ENCODE peak calls at places on chromosomes 5 and 9, in four cellular contexts. G, B, K and X are unnamed samples.

GRCh38 chr5:59206132-59206581 is 623.3 kb downstream of the RAB3C start:
- DNase-seq in G (no peak), B (no peak), K (no peak), X (no peak)

GRCh38 chr9:30197954-30198353 is 2186.5 kb upstream of the ACO1 start:
- DNase-seq in G (no peak), B (no peak), K (no peak), X (no peak)

GRCh38 chr5:137415231-137415681 is 83.9 kb downstream of the SPOCK1 start:
- DNase-seq in G (no peak), B (no peak), K (no peak), X (no peak)

GRCh38 chr9:134624827-134625181 is 16.8 kb upstream of the COL5A1 start:
- DNase-seq in G (no peak), B (no peak), K (no peak), X (no peak)

GRCh38 chr5:74372051-74372450 is 268.5 kb downstream of the ENC1 start:
- DNase-seq in G (no peak), B (no peak), K (no peak), X (no peak)

GRCh38 chr9:121269030-121269887 is 1.3 kb downstream of the GSN start:
- DNase-seq in G (no peak), B (no peak), K (no peak), X (no peak)

GRCh38 chr9:134034215-134035040 is 9.1 kb downstream of the BRD3OS start:
- DNase-seq in G (no peak), B (no peak), K (no peak), X (no peak)

GRCh38 chr9:101029300-101030021 is 934 bp downstream of the PLPPR1 start:
- DNase-seq in G (no peak), B (no peak), K (no peak), X (no peak)

GRCh38 chr9:88651682-88652633 is 117.0 kb downstream of the NXNL2 start:
- DNase-seq in G (no peak), B (no peak), K (peak), X (no peak)

GRCh38 chr5:100900142-100900795 is 2.8 kb downstream of the ST8SIA4 start:
- DNase-seq in G (no peak), B (no peak), K (no peak), X (no peak)

GRCh38 chr5:42596817-42597216 is 159.8 kb upstream of the CCDC152 start:
- DNase-seq in G (no peak), B (no peak), K (no peak), X (no peak)

GRCh38 chr5:131769337-131769736 is 27.5 kb downstream of the FNIP1 start:
- DNase-seq in G (no peak), B (no peak), K (no peak), X (no peak)

GRCh38 chr5:174935854-174936474 is 211.6 kb downstream of the MSX2 start:
- DNase-seq in G (no peak), B (peak), K (peak), X (peak)

GRCh38 chr5:12316812-12317211 is 412.6 kb upstream of the CTNND2 start:
- DNase-seq in G (no peak), B (no peak), K (no peak), X (no peak)

GRCh38 chr5:158695595-158696330 is 404.0 kb downstream of the EBF1 start:
- DNase-seq in G (peak), B (peak), K (peak), X (peak)

GRCh38 chr5:10719965-10720364 is 41.1 kb downstream of the DAP start:
- DNase-seq in G (no peak), B (no peak), K (no peak), X (no peak)

GRCh38 chr5:134567651-134568338 is 42.3 kb downstream of the JADE2 start:
- DNase-seq in G (no peak), B (no peak), K (no peak), X (no peak)

GRCh38 chr9:126723807-126724172 is 81.0 kb upstream of the ZBTB43 start:
- DNase-seq in G (no peak), B (no peak), K (no peak), X (no peak)

GRCh38 chr9:136312436-136312835 is 8.5 kb upstream of the CCDC187 start:
- DNase-seq in G (no peak), B (no peak), K (peak), X (peak)

GRCh38 chr5:141343242-141343952 is at the start of gene PCDHGA3:
- DNase-seq in G (no peak), B (no peak), K (peak), X (no peak)

GRCh38 chr5:15234366-15234765 is 265.6 kb upstream of the FBXL7 start:
- DNase-seq in G (no peak), B (no peak), K (no peak), X (no peak)

GRCh38 chr5:95035891-95036675 is 248.8 kb downstream of the MCTP1 start:
- DNase-seq in G (no peak), B (no peak), K (no peak), X (no peak)

GRCh38 chr9:135443811-135444470 is 35.6 kb upstream of the PPP1R26 start:
- DNase-seq in G (no peak), B (no peak), K (no peak), X (no peak)

GRCh38 chr9:75979362-75979761 is 88.9 kb downstream of the PCSK5 start:
- DNase-seq in G (no peak), B (no peak), K (no peak), X (no peak)

GRCh38 chr5:1130218-1130946 is 18.5 kb upstream of the SLC12A7 start:
- DNase-seq in G (no peak), B (no peak), K (no peak), X (no peak)

GRCh38 chr9:37899041-37899440 is 4.9 kb downstream of the SLC25A51 start:
- DNase-seq in G (no peak), B (no peak), K (no peak), X (no peak)

GRCh38 chr9:103242486-103242885 is 247.4 kb downstream of the CYLC2 start:
- DNase-seq in G (no peak), B (no peak), K (no peak), X (no peak)

GRCh38 chr5:60325870-60326269 is 374.1 kb downstream of the DEPDC1B start:
- DNase-seq in G (no peak), B (no peak), K (no peak), X (no peak)

GRCh38 chr9:99041618-99042017 is 63.3 kb upstream of the TGFBR1 start:
- DNase-seq in G (no peak), B (no peak), K (no peak), X (no peak)

GRCh38 chr9:16627967-16628366 is 242.5 kb downstream of the BNC2 start:
- DNase-seq in G (no peak), B (no peak), K (no peak), X (no peak)

GRCh38 chr5:132102101-132102701 is 28.6 kb downstream of the CSF2 start:
- DNase-seq in G (no peak), B (no peak), K (no peak), X (no peak)

GRCh38 chr5:181223729-181224389 is 778 bp downstream of the TRIM41 start:
- DNase-seq in G (no peak), B (no peak), K (no peak), X (peak)

GRCh38 chr9:89352874-89353649 is 34.8 kb downstream of the SECISBP2 start:
- DNase-seq in G (no peak), B (no peak), K (no peak), X (no peak)

GRCh38 chr9:86336058-86336457 is 18.2 kb downstream of the TUT7 start:
- DNase-seq in G (no peak), B (no peak), K (no peak), X (no peak)

GRCh38 chr5:89436464-89436863 is 553.5 kb upstream of the MEF2C start:
- DNase-seq in G (peak), B (no peak), K (no peak), X (no peak)

GRCh38 chr9:12882430-12882829 is 107.6 kb downstream of the LURAP1L start:
- DNase-seq in G (no peak), B (no peak), K (no peak), X (no peak)

GRCh38 chr5:107646418-107646817 is 24.3 kb downstream of the EFNA5 start:
- DNase-seq in G (no peak), B (no peak), K (no peak), X (no peak)

GRCh38 chr5:170289749-170290148 is 7.8 kb downstream of the LCP2 start:
- DNase-seq in G (no peak), B (no peak), K (no peak), X (peak)

GRCh38 chr5:170291324-170291847 is 6.2 kb downstream of the LCP2 start:
- DNase-seq in G (no peak), B (no peak), K (no peak), X (no peak)

GRCh38 chr5:170284231-170284630 is 13.3 kb downstream of the LCP2 start:
- DNase-seq in G (no peak), B (no peak), K (no peak), X (no peak)

GRCh38 chr5:170286532-170286931 is 11.0 kb downstream of the LCP2 start:
- DNase-seq in G (no peak), B (no peak), K (no peak), X (no peak)

DNA sequence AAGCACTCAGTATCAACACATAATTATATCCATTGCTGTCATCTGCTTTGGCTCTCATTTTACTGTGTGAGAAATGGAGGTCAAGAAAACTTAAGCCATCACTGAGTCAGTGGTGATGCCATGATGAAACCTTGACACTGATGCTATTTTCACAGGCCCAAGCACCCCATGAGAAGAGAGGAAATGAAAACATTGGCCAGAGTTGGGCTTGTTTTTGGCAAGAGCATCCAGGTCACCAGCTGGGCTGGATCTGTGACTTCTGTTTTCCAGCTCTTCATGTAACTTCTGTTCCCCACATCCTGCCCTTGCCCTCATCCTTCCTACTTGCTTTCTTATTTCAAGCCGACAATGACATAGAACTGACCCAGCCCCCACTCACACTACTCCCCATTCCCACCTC is 10.0 kb downstream of the LCP2 start:
- DNase-seq in G (no peak), B (no peak), K (no peak), X (peak)
- TF ChIP-seq SPI1 in G (peak), B (peak), K (no peak), X (peak)

GRCh38 chr9:5845147-5845531 is 12.2 kb upstream of the ERMP1 start:
- DNase-seq in G (no peak), B (no peak), K (no peak), X (no peak)
- TF ChIP-seq SPI1 in G (no peak), B (no peak), K (no peak), X (no peak)

DNA sequence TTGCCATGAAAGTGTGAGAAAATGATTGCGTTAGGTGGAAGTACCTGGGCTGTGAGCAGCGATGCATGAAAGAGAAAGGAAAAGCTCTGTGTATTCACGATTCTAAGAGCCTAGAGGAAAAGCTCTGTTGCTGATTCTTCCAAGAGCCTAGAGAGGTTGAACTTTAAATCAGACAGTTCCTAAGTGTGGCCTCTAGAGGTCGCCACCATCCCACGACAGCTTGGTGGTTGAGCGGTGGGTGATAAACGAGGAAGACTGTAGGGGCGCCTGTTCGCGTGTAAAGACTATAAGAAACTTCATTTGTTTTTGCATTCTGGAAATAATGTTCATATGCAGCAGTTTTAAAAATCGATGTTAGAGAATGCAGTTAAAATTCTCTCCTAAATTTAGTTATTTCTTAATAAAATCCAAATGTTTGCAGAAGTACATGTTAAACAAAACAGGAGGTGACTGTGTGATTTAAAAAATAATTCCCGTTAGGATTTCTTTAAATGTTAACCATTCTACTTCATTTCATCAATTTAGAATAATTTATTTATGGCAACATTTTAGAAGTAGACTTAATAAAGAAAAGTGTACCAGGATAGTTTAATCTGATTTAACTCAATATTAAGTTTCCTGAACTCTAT is 107.7 kb downstream of the TENT4A start:
- DNase-seq in G (no peak), B (peak), K (peak), X (peak)
- TF ChIP-seq SPI1 in G (no peak), B (no peak), K (no peak), X (no peak)

DNA sequence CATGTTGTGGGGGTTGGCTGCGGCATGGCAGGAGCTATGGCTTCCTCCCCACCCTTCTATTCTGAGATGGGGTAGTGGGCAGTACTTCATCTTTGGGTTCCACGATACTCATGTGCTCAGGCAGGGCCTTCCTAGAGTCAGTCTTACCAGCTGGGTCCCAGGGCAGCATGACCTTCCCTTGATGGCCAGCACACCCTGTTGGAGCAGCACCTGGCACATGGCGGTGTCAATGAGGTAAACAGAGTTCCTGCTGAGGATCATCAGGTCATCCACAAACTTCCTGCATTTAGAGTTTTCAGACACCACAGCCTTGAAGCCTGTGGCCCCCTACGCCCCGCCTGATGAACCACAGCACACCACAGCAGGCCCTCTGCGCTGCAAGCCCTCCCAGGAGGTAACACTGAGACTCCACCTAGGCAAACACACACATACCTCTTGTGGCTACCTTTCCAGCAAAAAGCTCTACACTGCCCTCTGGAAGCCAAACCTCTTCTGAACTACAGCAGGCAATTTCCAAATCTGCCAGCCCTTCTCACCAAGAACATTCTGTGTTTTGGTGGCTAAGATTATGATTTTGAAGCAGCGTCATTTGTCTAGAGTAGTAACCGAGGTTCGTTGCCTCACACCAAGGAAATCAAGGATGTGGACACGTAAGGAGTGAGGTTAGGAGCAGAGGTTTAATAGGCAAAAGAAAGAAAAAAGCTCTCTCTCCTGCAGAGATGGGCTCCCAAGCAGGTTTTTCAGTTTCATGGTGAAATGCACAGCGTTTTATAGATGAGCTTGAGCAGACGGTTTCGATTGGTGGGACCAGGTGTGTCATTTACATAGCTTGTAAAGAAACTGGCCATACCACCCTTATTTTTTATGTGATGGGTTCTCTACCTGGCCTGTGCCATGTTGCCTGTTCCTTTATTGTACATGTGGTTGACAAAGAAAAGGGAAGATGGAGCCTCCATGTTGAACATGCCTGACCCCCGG is 20.3 kb upstream of the TMEM174 start:
- DNase-seq in G (no peak), B (no peak), K (no peak), X (no peak)
- TF ChIP-seq SPI1 in G (no peak), B (no peak), K (no peak), X (no peak)

GRCh38 chr9:117414220-117414905 is 494 bp downstream of the ASTN2 start:
- DNase-seq in G (no peak), B (peak), K (no peak), X (no peak)
- TF ChIP-seq SPI1 in G (no peak), B (no peak), K (no peak), X (no peak)

GRCh38 chr5:55657443-55657842 is 54.7 kb downstream of the SLC38A9 start:
- DNase-seq in G (no peak), B (no peak), K (no peak), X (no peak)
- TF ChIP-seq SPI1 in G (no peak), B (no peak), K (no peak), X (no peak)